ENCODE peak calls at places on chromosome 4, in six cellular contexts. Z is K562, U is H1, O is HCT116, H is HepG2, F is GM12878. M is an unnamed sample. For H3K4me1, the result is how much of the 10 kb centered on the place peaks cover.

GRCh38 chr4:137614491-137614890 is 82.2 kb upstream of the PCDH18 start:
- DNase-seq in Z (no peak), U (no peak), O (no peak), H (no peak), F (no peak), M (no peak)

GRCh38 chr4:140626982-140627381 is 58.2 kb upstream of the UCP1 start:
- DNase-seq in Z (no peak), U (no peak), O (no peak), H (no peak), F (no peak), M (no peak)

GRCh38 chr4:149279331-149279730 is 536.3 kb downstream of the IQCM start:
- DNase-seq in Z (no peak), U (no peak), O (no peak), H (no peak), F (no peak), M (no peak)

GRCh38 chr4:102759835-102760644 is 728 bp downstream of the MANBA start:
- DNase-seq in Z (peak), U (no peak), O (no peak), H (peak), F (peak), M (peak)

GRCh38 chr4:721261-722171 is 15.9 kb downstream of the PCGF3 start:
- DNase-seq in Z (no peak), U (no peak), O (no peak), H (no peak), F (no peak), M (no peak)

GRCh38 chr4:75800972-75801371 is 76.6 kb downstream of the USO1 start:
- DNase-seq in Z (no peak), U (no peak), O (no peak), H (no peak), F (no peak), M (no peak)

GRCh38 chr4:174217273-174218126 is 66.0 kb downstream of the FBXO8 start:
- DNase-seq in Z (no peak), U (peak), O (no peak), H (no peak), F (no peak), M (no peak)

GRCh38 chr4:120765271-120765985 is 157.1 kb downstream of the PRDM5 start:
- DNase-seq in Z (no peak), U (no peak), O (no peak), H (no peak), F (no peak), M (no peak)

GRCh38 chr4:53098681-53099121 is 236.6 kb downstream of the RASL11B start:
- DNase-seq in Z (no peak), U (no peak), O (no peak), H (no peak), F (no peak), M (no peak)

GRCh38 chr4:17511950-17512795 is at the start of gene QDPR:
- DNase-seq in Z (peak), U (peak), O (peak), H (peak), F (peak), M (peak)

GRCh38 chr4:152817331-152817730 is 37.6 kb downstream of the ARFIP1 start:
- DNase-seq in Z (no peak), U (no peak), O (no peak), H (no peak), F (no peak), M (no peak)

GRCh38 chr4:190017357-190018200 is 9.5 kb downstream of the FRG2 start:
- DNase-seq in Z (no peak), U (peak), O (no peak), H (no peak), F (no peak), M (no peak)

GRCh38 chr4:105426187-105426897 is 47.5 kb downstream of the PPA2 start:
- DNase-seq in Z (no peak), U (no peak), O (no peak), H (no peak), F (no peak), M (no peak)

GRCh38 chr4:25489221-25489797 is 112.2 kb downstream of the ANAPC4 start:
- DNase-seq in Z (no peak), U (no peak), O (no peak), H (no peak), F (no peak), M (no peak)

GRCh38 chr4:85798011-85798770 is 323.2 kb downstream of the ARHGAP24 start:
- DNase-seq in Z (no peak), U (no peak), O (no peak), H (no peak), F (no peak), M (no peak)

GRCh38 chr4:169128902-169129301 is 118.8 kb upstream of the CBR4 start:
- DNase-seq in Z (no peak), U (no peak), O (no peak), H (no peak), F (no peak), M (no peak)

GRCh38 chr4:76802546-76803021 is 95.4 kb downstream of the SOWAHB start:
- DNase-seq in Z (peak), U (no peak), O (no peak), H (no peak), F (no peak), M (no peak)

GRCh38 chr4:84171871-84172270 is 327.2 kb downstream of the NKX6-1 start:
- DNase-seq in Z (peak), U (no peak), O (no peak), H (no peak), F (no peak), M (no peak)

GRCh38 chr4:94444771-94445170 is 7.0 kb upstream of the PDLIM5 start:
- DNase-seq in Z (no peak), U (no peak), O (no peak), H (no peak), F (no peak), M (no peak)
- H3K4me1 ChIP-seq in Z (under half), U (under half), O (under half), H (under half), F (under half), M (under half)

GRCh38 chr4:60605651-60606354 is 594.3 kb upstream of the ADGRL3 start:
- DNase-seq in Z (no peak), U (no peak), O (no peak), H (no peak), F (no peak), M (no peak)
- TF ChIP-seq YY1 in Z (no peak), U (no peak), O (no peak), H (no peak), F (no peak), M (no peak)

DNA sequence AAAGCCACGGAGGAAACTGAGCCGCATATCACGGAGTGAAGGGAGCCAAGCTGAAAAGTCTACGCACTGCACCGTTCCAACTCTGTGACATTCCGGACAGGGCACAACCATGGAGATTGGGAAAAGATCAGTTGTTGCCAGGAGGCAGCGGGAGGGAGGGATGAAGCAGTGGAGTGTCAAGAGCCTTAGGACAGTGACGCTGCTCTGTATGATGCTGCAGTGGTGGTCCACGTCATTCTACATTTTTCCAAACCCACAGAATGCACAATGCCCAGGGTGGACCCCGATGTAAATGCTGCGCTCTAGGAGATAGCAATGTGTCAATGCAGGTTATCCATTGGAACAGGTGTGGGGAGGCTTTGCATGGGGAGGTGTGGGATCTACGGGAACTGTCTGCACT is 7.5 kb upstream of the WFS1 start:
- DNase-seq in Z (no peak), U (no peak), O (no peak), H (no peak), F (no peak), M (no peak)
- TF ChIP-seq ZNF274 in Z (no peak), U (no peak), O (no peak), H (no peak), F (no peak), M (no peak)

DNA sequence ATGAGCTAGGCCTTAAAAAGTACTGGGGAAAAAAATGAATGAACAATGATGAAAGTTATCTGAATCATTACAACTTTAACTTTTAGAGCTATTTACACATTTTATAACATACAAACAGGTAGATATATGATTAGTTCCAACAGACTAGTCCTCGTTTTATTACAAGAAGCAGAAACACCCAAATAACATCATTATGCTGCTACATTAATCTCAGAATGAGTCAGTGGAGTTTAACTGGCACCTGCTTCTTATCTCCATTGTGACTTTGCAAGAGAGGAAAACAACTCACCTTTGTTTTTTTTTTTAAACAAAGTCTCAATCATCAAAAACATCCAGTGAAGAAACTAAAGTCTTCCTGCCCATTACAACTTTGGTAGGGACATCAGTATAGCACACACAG is 15.2 kb downstream of the ATP8A1 start:
- DNase-seq in Z (no peak), U (no peak), O (no peak), H (no peak), F (no peak), M (no peak)
- H3K4me1 ChIP-seq in Z (under half), U (under half), O (under half), H (under half), F (half or more), M (under half)

GRCh38 chr4:57154191-57154590 is 44.0 kb upstream of the IGFBP7 start:
- DNase-seq in Z (no peak), U (no peak), O (no peak), H (no peak), F (no peak), M (no peak)
- TF ChIP-seq YY1 in Z (no peak), U (no peak), O (no peak), H (no peak), F (no peak), M (no peak)

GRCh38 chr4:6495736-6496135 is 23.3 kb upstream of the PPP2R2C start:
- DNase-seq in Z (no peak), U (peak), O (no peak), H (no peak), F (no peak), M (no peak)
- TF ChIP-seq ZNF274 in Z (no peak), U (no peak), O (no peak), H (no peak), F (no peak), M (no peak)

DNA sequence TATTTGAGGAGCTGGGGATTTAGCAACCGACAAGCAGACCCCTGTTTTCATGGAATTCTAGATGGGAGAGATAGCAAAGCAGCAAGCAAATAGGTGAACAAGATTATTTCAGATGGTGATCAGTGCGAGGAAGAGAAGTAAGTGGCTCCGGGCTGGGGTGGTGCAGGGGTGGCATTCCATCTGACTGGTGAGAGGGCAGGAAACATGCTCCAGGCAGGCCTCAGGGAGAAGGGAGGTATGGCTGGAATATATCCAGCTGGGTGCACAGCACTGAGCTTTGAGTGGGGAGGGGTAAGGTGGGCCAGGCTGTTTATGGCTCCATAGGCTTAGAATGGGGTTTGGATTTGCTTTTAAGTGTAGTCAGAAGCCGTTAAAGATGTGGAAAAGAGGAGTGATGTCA is 21.2 kb downstream of the PTTG2 start:
- DNase-seq in Z (no peak), U (no peak), O (no peak), H (no peak), F (no peak), M (no peak)
- H3K4me1 ChIP-seq in Z (under half), U (under half), O (under half), H (under half), F (under half), M (under half)

GRCh38 chr4:89283975-89284556 is 23.5 kb downstream of the GPRIN3 start:
- DNase-seq in Z (no peak), U (no peak), O (no peak), H (no peak), F (no peak), M (no peak)

GRCh38 chr4:89285735-89286134 is 21.9 kb downstream of the GPRIN3 start:
- DNase-seq in Z (no peak), U (no peak), O (no peak), H (no peak), F (no peak), M (no peak)

GRCh38 chr4:89284828-89285227 is 22.8 kb downstream of the GPRIN3 start:
- DNase-seq in Z (no peak), U (no peak), O (no peak), H (no peak), F (no peak), M (no peak)

GRCh38 chr4:89279385-89279784 is 28.2 kb downstream of the GPRIN3 start:
- DNase-seq in Z (no peak), U (no peak), O (no peak), H (no peak), F (no peak), M (no peak)

GRCh38 chr4:89283226-89283974 is 24.2 kb downstream of the GPRIN3 start:
- DNase-seq in Z (no peak), U (no peak), O (no peak), H (peak), F (no peak), M (no peak)
- TF ChIP-seq YY1 in Z (no peak), U (no peak), O (no peak), H (no peak), F (no peak), M (no peak)

M was measured in NT2/D1.